ENCODE peak calls at places on chromosome 15, in eight cellular contexts. S is Right ventricle myocardium superior, G is OCI-LY7, W is HT1080, F is BJ, R is germinal center, V is T-helper 2 cell, J is GM10248. M is an unnamed sample.

GRCh38 chr15:36409819-36410218 is 169.6 kb upstream of the CDIN1 start:
- DNase-seq in R (no peak), S (no peak), J (no peak), G (no peak), F (no peak), V (no peak), W (no peak), M (no peak)

GRCh38 chr15:100227781-100228180 is 114.0 kb downstream of the ADAMTS17 start:
- DNase-seq in R (no peak), W (no peak), G (no peak), F (no peak), S (no peak), J (no peak), V (no peak), M (no peak)

GRCh38 chr15:66923438-66923881 is 141.9 kb upstream of the SMAD3 start:
- DNase-seq in V (no peak), J (no peak), F (no peak), R (peak), S (no peak), W (no peak), G (peak), M (no peak)

GRCh38 chr15:94844533-94845390 is 613.4 kb downstream of the MCTP2 start:
- DNase-seq in G (no peak), V (no peak), J (no peak), W (no peak), S (peak), F (no peak), R (peak), M (peak)

GRCh38 chr15:23052522-23052921 is 13.2 kb upstream of the TUBGCP5 start:
- DNase-seq in R (no peak), V (no peak), S (no peak), J (no peak), F (no peak), W (no peak), G (no peak), M (no peak)

GRCh38 chr15:44550256-44550655 is 13.3 kb downstream of the EIF3J start:
- DNase-seq in W (peak), R (peak), F (no peak), S (no peak), V (no peak), G (peak), J (no peak), M (peak)

GRCh38 chr15:74950078-74951000 is 6.2 kb downstream of the RPP25 start:
- DNase-seq in S (peak), G (peak), W (peak), F (no peak), V (peak), J (peak), R (peak), M (peak)

GRCh38 chr15:100100926-100101325 is 240.8 kb downstream of the ADAMTS17 start:
- DNase-seq in F (no peak), R (no peak), W (no peak), S (no peak), V (no peak), G (no peak), J (no peak), M (no peak)

GRCh38 chr15:88776646-88777045 is 26.6 kb upstream of the ACAN start:
- DNase-seq in S (no peak), R (no peak), W (no peak), V (no peak), G (no peak), J (no peak), F (no peak), M (peak)

GRCh38 chr15:41832208-41832607 is 4.3 kb downstream of the JMJD7 start:
- DNase-seq in V (no peak), F (no peak), G (no peak), R (no peak), J (no peak), W (no peak), S (no peak), M (no peak)

GRCh38 chr15:86743283-86743903 is 663.7 kb downstream of the AGBL1 start:
- DNase-seq in G (peak), J (no peak), W (peak), R (no peak), V (peak), F (no peak), S (peak), M (peak)

GRCh38 chr15:52068004-52068403 is 44.6 kb downstream of the BCL2L10 start:
- DNase-seq in S (no peak), W (no peak), J (no peak), R (no peak), G (no peak), F (no peak), V (no peak), M (peak)

M was measured in RPMI7951.